ENCODE peak calls at places on chromosomes 11 and 22, in five cellular contexts. Z, U, Q, F and P are unnamed samples.

GRCh38 chr11:107736546-107736945 is 24.7 kb upstream of the SLN start:
- DNase-seq in Z (no peak), U (no peak), Q (no peak), F (no peak), P (no peak)

GRCh38 chr22:37193629-37194191 is 5.7 kb upstream of the C1QTNF6 start:
- DNase-seq in Z (peak; percentile 79), U (no peak), Q (no peak), F (no peak), P (no peak)

GRCh38 chr11:57815476-57815875 is 53.9 kb downstream of the CTNND1 start:
- DNase-seq in Z (no peak), U (no peak), Q (no peak), F (no peak), P (no peak)

GRCh38 chr11:1486054-1486825 is at the start of gene MOB2:
- DNase-seq in Z (no peak), U (peak; percentile 58), Q (no peak), F (no peak), P (no peak)

GRCh38 chr22:42376721-42377177 is 55.5 kb downstream of the NFAM1 start:
- DNase-seq in Z (peak; percentile 7), U (peak; percentile 78), Q (no peak), F (no peak), P (no peak)

GRCh38 chr11:13357232-13357631 is 79.6 kb downstream of the BMAL1 start:
- DNase-seq in Z (no peak), U (no peak), Q (no peak), F (no peak), P (no peak)

GRCh38 chr11:66607126-66607834 is 9.2 kb upstream of the RBM14 start:
- DNase-seq in Z (peak; percentile 76), U (peak; percentile 95), Q (peak; percentile 27), F (peak; percentile 15), P (no peak)

GRCh38 chr22:42282943-42283287 is 12.5 kb upstream of the TCF20 start:
- DNase-seq in Z (no peak), U (no peak), Q (no peak), F (no peak), P (no peak)

DNA sequence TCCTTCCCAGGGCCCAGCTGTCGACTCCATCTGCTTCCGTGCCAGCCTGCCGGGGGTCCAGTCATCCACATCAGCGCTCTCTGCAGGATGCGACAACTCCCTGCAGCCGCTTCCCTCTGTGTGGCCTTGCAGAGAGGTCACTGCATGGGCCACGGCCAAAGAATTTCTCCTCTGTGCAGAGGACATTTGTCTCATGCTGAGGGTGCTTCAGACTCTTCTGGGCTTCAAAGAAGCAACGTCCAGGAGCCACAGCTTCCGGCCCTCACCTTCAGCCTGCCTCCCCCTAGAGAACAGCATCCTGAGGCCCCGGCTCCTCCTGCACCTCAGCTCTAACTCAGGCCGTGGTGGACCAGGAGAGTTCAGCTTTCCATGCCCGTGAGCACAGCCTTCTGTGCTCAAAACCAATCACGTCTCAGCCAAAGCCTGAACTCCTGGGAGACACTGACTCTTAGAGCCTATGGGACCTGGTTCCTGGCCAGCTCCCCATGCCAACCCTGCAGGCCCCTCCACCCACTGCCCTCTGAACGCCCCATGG is 258.9 kb downstream of the BRD1 start:
- DNase-seq in Z (no peak), U (peak; percentile 43), Q (no peak), F (no peak), P (no peak)
- TF ChIP-seq CTCF in Z (no peak), U (no peak), Q (no peak), F (no peak), P (no peak)

GRCh38 chr11:110249066-110249465 is 47.3 kb downstream of the RDX start:
- DNase-seq in Z (peak; percentile 26), U (no peak), Q (no peak), F (no peak), P (no peak)
- TF ChIP-seq CTCF in Z (no peak), U (peak; percentile 53), Q (peak; percentile 17), F (peak; percentile 37), P (no peak)

DNA sequence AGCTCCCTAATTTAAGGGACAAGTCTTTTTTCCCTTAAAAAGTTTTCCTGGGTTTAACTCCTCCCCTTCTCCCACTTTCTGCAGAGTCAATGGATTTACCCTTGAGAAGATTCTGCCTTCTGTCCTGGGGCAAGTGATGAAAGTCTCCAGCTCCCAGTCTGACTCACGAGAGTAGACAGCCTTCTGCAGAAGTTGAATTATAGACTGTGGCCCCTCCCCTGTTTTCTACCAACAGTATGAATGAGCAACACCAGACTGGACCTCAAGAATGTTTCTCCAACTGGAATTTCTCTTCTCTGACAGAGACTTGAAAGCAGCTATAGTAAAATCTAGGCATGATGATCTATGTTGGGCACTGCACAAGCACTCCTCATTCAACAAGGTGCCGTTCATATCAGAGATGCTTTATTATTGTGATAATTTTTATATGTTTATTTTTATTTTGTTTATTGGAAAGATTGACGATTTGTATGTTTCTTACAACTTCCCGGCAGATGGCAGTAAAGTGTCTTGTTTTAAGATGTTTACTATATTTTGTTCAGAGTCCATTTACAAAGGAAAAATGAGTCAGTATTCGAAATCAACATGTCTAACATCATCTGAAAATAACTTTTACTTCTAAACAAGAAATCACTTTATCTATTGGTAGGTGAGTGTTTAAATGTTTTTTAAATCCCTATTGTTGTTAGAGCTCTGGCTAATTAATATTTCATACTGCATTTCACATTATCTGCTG is 56.6 kb downstream of the LMO2 start:
- DNase-seq in Z (peak; percentile 77), U (no peak), Q (peak; percentile 44), F (peak; percentile 13), P (no peak)
- TF ChIP-seq CTCF in Z (peak; percentile 27), U (peak; percentile 30), Q (peak; percentile 48), F (peak; percentile 36), P (no peak)

DNA sequence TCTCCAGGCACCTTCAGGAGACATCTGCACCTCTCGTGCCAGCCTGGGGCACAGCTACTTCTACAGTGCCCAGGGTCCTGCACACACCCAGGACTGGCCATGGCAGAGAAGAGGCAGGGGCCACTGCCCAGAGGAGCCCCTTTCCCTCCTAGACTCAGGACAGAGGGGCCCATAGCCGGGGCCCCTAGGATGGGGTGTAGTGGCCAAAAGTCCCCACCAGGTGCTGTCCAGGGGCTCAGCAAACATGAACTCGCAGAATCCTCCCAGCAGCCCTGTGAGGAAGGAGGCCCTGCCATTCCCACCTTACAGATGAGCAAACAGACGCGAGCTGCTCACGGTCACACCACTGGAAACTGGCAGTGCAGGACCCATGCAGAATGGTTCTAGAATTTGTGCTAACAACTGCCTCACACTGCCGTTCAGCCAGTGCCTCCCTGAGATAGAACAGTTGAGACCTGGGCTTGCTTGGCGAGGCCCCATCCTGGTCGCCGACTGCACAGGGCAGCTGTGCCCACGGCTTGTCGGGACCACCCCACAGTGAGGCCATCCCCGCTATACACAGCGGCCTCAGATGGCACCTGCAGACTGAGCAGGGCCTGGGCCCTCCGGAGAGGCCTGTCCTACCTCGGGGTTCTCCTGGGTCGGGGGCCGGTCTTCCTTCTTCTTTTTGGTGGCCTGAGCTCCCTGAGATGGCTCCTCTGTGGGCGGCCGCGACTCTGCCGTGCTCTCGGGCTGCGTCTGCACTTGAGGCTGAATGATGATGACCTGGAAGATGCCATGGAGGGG is 96.4 kb downstream of the PHF21B start:
- DNase-seq in Z (no peak), U (peak; percentile 43), Q (no peak), F (no peak), P (no peak)
- TF ChIP-seq CTCF in Z (no peak), U (no peak), Q (no peak), F (no peak), P (peak; percentile 31)

GRCh38 chr11:111454561-111455192 is 57.5 kb downstream of the BTG4 start:
- DNase-seq in Z (peak; percentile 64), U (no peak), Q (peak; percentile 69), F (peak; percentile 38), P (peak; percentile 77)

GRCh38 chr11:111450480-111451320 is 61.5 kb downstream of the BTG4 start:
- DNase-seq in Z (no peak), U (no peak), Q (no peak), F (no peak), P (no peak)

GRCh38 chr11:111452817-111453607 is 59.2 kb downstream of the BTG4 start:
- DNase-seq in Z (no peak), U (no peak), Q (no peak), F (no peak), P (no peak)

GRCh38 chr11:111449696-111450479 is 62.3 kb downstream of the BTG4 start:
- DNase-seq in Z (no peak), U (no peak), Q (no peak), F (no peak), P (no peak)

DNA sequence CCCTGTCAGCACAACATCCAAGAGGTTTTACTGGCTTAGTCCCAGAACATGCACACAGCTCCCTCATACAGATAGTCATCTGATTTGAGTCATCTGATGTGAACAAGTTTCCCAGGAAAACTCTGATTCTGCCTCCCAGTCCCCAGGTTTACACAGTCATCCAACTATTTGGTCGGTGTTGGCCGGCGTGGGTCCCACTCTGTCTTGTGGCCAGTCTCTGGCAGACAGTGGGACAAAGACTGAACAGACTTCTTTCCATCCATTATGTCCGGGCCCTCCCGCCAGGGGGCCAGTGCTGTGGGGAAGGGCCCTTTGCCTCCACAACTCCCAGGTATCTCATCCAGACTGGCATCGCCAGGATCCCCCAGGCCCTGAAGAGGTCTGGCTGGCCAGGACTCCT is 60.0 kb downstream of the BTG4 start:
- DNase-seq in Z (no peak), U (no peak), Q (no peak), F (no peak), P (no peak)
- TF ChIP-seq CTCF in Z (no peak), U (no peak), Q (no peak), F (no peak), P (no peak)

GRCh38 chr11:96038046-96038445 is 114.1 kb upstream of the MTMR2 start:
- DNase-seq in Z (peak; percentile 34), U (no peak), Q (no peak), F (no peak), P (no peak)

GRCh38 chr11:96035031-96035743 is 111.3 kb upstream of the MTMR2 start:
- DNase-seq in Z (no peak), U (no peak), Q (no peak), F (no peak), P (no peak)

GRCh38 chr11:96036863-96037262 is 113.0 kb upstream of the MTMR2 start:
- DNase-seq in Z (no peak), U (no peak), Q (no peak), F (no peak), P (no peak)

GRCh38 chr11:96035744-96036087 is 111.8 kb upstream of the MTMR2 start:
- DNase-seq in Z (no peak), U (no peak), Q (no peak), F (no peak), P (no peak)

GRCh38 chr11:96037267-96037990 is 113.5 kb upstream of the MTMR2 start:
- DNase-seq in Z (peak; percentile 68), U (no peak), Q (peak; percentile 41), F (no peak), P (no peak)
- TF ChIP-seq CTCF in Z (no peak), U (no peak), Q (no peak), F (peak; percentile 8), P (no peak)

GRCh38 chr11:116837231-116838091 is at the start of gene APOA1:
- DNase-seq in Z (no peak), U (peak; percentile 94), Q (no peak), F (no peak), P (no peak)

GRCh38 chr11:116833816-116834534 is 3.4 kb downstream of the APOA1 start:
- DNase-seq in Z (no peak), U (peak; percentile 87), Q (no peak), F (no peak), P (no peak)

GRCh38 chr11:116836648-116837023 is 786 bp downstream of the APOA1 start:
- DNase-seq in Z (no peak), U (no peak), Q (no peak), F (no peak), P (no peak)

GRCh38 chr11:116835042-116835772 is 2.2 kb downstream of the APOA1 start:
- DNase-seq in Z (no peak), U (peak; percentile 79), Q (no peak), F (no peak), P (no peak)

GRCh38 chr11:116835791-116836647 is 1.4 kb downstream of the APOA1 start:
- DNase-seq in Z (peak; percentile 95), U (peak; percentile 83), Q (peak; percentile 81), F (peak; percentile 87), P (peak; percentile 72)
- TF ChIP-seq CTCF in Z (peak; percentile 80), U (peak; percentile 53), Q (peak; percentile 77), F (peak; percentile 69), P (peak; percentile 27)